ENCODE peak calls at places on chromosome 21, in six cellular contexts. One of them, this sample, is unnamed.

GRCh38 chr21:27268290-27268689 is 301.4 kb upstream of the ADAMTS5 start:
- DNase-seq in HL-60: no peak
- DNase-seq in PC-3: no peak
- DNase-seq in H7: no peak
- DNase-seq in GM12891: no peak
- DNase-seq in NCI-H1694 treated with DMSO at 0.1 percent for 48 hours: no peak
- DNase-seq in this sample: no peak

GRCh38 chr21:15208787-15209186 is 144.0 kb upstream of the NRIP1 start:
- DNase-seq in HL-60: no peak
- DNase-seq in PC-3: peak; percentile 34
- DNase-seq in H7: no peak
- DNase-seq in GM12891: no peak
- DNase-seq in NCI-H1694 treated with DMSO at 0.1 percent for 48 hours: no peak
- DNase-seq in this sample: peak; percentile 53

GRCh38 chr21:31752967-31753366 is 21.0 kb upstream of the SCAF4 start:
- DNase-seq in HL-60: no peak
- DNase-seq in PC-3: no peak
- DNase-seq in H7: no peak
- DNase-seq in GM12891: no peak
- DNase-seq in NCI-H1694 treated with DMSO at 0.1 percent for 48 hours: no peak
- DNase-seq in this sample: no peak

GRCh38 chr21:42855143-42855936 is 24.0 kb downstream of the WDR4 start:
- DNase-seq in HL-60: no peak
- DNase-seq in PC-3: no peak
- DNase-seq in H7: peak; percentile 30
- DNase-seq in GM12891: no peak
- DNase-seq in NCI-H1694 treated with DMSO at 0.1 percent for 48 hours: no peak
- DNase-seq in this sample: no peak

GRCh38 chr21:41614456-41615010 is 106.6 kb upstream of the TMPRSS2 start:
- DNase-seq in HL-60: no peak
- DNase-seq in PC-3: no peak
- DNase-seq in H7: no peak
- DNase-seq in GM12891: no peak
- DNase-seq in NCI-H1694 treated with DMSO at 0.1 percent for 48 hours: no peak
- DNase-seq in this sample: no peak

GRCh38 chr21:41751621-41752020 is 15.2 kb downstream of the RIPK4 start:
- DNase-seq in HL-60: no peak
- DNase-seq in PC-3: peak; percentile 41
- DNase-seq in H7: peak; percentile 55
- DNase-seq in GM12891: no peak
- DNase-seq in NCI-H1694 treated with DMSO at 0.1 percent for 48 hours: no peak
- DNase-seq in this sample: peak; percentile 81

GRCh38 chr21:44892536-44893277 is 19.2 kb upstream of the PTTG1IP start:
- DNase-seq in HL-60: peak; percentile 74
- DNase-seq in PC-3: peak; percentile 70
- DNase-seq in H7: peak; percentile 92
- DNase-seq in GM12891: peak; percentile 84
- DNase-seq in NCI-H1694 treated with DMSO at 0.1 percent for 48 hours: peak; percentile 48
- DNase-seq in this sample: no peak

GRCh38 chr21:45513003-45513706 is 29.1 kb downstream of the SLC19A1 start:
- DNase-seq in HL-60: no peak
- DNase-seq in PC-3: peak; percentile 94
- DNase-seq in H7: no peak
- DNase-seq in GM12891: no peak
- DNase-seq in NCI-H1694 treated with DMSO at 0.1 percent for 48 hours: no peak
- DNase-seq in this sample: no peak

GRCh38 chr21:34983680-34984086 is 65.4 kb downstream of the RUNX1 start:
- DNase-seq in HL-60: peak; percentile 32
- DNase-seq in PC-3: peak; percentile 65
- DNase-seq in H7: no peak
- DNase-seq in GM12891: no peak
- DNase-seq in NCI-H1694 treated with DMSO at 0.1 percent for 48 hours: no peak
- DNase-seq in this sample: no peak

GRCh38 chr21:37737497-37737896 is 178.8 kb downstream of the KCNJ6 start:
- DNase-seq in HL-60: no peak
- DNase-seq in PC-3: no peak
- DNase-seq in H7: no peak
- DNase-seq in GM12891: no peak
- DNase-seq in NCI-H1694 treated with DMSO at 0.1 percent for 48 hours: no peak
- DNase-seq in this sample: no peak

GRCh38 chr21:39048064-39048463 is 135.2 kb downstream of the PSMG1 start:
- DNase-seq in HL-60: no peak
- DNase-seq in PC-3: peak; percentile 81
- DNase-seq in H7: peak; percentile 86
- DNase-seq in GM12891: no peak
- DNase-seq in NCI-H1694 treated with DMSO at 0.1 percent for 48 hours: no peak
- DNase-seq in this sample: peak; percentile 99

GRCh38 chr21:37087188-37087587 is 14.1 kb downstream of the TTC3 start:
- DNase-seq in HL-60: no peak
- DNase-seq in PC-3: peak; percentile 78
- DNase-seq in H7: no peak
- DNase-seq in GM12891: no peak
- DNase-seq in NCI-H1694 treated with DMSO at 0.1 percent for 48 hours: no peak
- DNase-seq in this sample: peak; percentile 58

GRCh38 chr21:17590443-17590842 is 22.3 kb downstream of the BTG3 start:
- DNase-seq in HL-60: no peak
- DNase-seq in PC-3: no peak
- DNase-seq in H7: no peak
- DNase-seq in GM12891: no peak
- DNase-seq in NCI-H1694 treated with DMSO at 0.1 percent for 48 hours: no peak
- DNase-seq in this sample: no peak

GRCh38 chr21:42365770-42366169 is 565 bp downstream of the TFF1 start:
- DNase-seq in HL-60: no peak
- DNase-seq in PC-3: no peak
- DNase-seq in H7: no peak
- DNase-seq in GM12891: no peak
- DNase-seq in NCI-H1694 treated with DMSO at 0.1 percent for 48 hours: no peak
- DNase-seq in this sample: no peak

GRCh38 chr21:33231526-33231925 is 1.8 kb downstream of the IFNAR2 start:
- DNase-seq in HL-60: no peak
- DNase-seq in PC-3: no peak
- DNase-seq in H7: no peak
- DNase-seq in GM12891: no peak
- DNase-seq in NCI-H1694 treated with DMSO at 0.1 percent for 48 hours: no peak
- DNase-seq in this sample: no peak

GRCh38 chr21:14614287-14614686 is 68.2 kb upstream of the SAMSN1 start:
- DNase-seq in HL-60: no peak
- DNase-seq in PC-3: no peak
- DNase-seq in H7: no peak
- DNase-seq in GM12891: no peak
- DNase-seq in NCI-H1694 treated with DMSO at 0.1 percent for 48 hours: no peak
- DNase-seq in this sample: no peak

GRCh38 chr21:41927727-41928409 is 25.9 kb downstream of the C2CD2 start:
- DNase-seq in HL-60: peak; percentile 81
- DNase-seq in PC-3: no peak
- DNase-seq in H7: peak; percentile 30
- DNase-seq in GM12891: no peak
- DNase-seq in NCI-H1694 treated with DMSO at 0.1 percent for 48 hours: no peak
- DNase-seq in this sample: no peak

GRCh38 chr21:44497641-44498243 is 42.3 kb downstream of the KRTAP10-1 start:
- DNase-seq in HL-60: no peak
- DNase-seq in PC-3: no peak
- DNase-seq in H7: peak; percentile 63
- DNase-seq in GM12891: no peak
- DNase-seq in NCI-H1694 treated with DMSO at 0.1 percent for 48 hours: no peak
- DNase-seq in this sample: no peak

GRCh38 chr21:14569868-14570267 is 23.8 kb upstream of the SAMSN1 start:
- DNase-seq in HL-60: no peak
- DNase-seq in PC-3: no peak
- DNase-seq in H7: no peak
- DNase-seq in GM12891: no peak
- DNase-seq in NCI-H1694 treated with DMSO at 0.1 percent for 48 hours: no peak
- DNase-seq in this sample: no peak

GRCh38 chr21:14736162-14736561 is 190.0 kb upstream of the SAMSN1 start:
- DNase-seq in HL-60: no peak
- DNase-seq in PC-3: no peak
- DNase-seq in H7: no peak
- DNase-seq in GM12891: no peak
- DNase-seq in NCI-H1694 treated with DMSO at 0.1 percent for 48 hours: no peak
- DNase-seq in this sample: no peak

GRCh38 chr21:35046223-35046690 is 2.8 kb downstream of the RUNX1 start:
- DNase-seq in HL-60: no peak
- DNase-seq in PC-3: no peak
- DNase-seq in H7: no peak
- DNase-seq in GM12891: no peak
- DNase-seq in NCI-H1694 treated with DMSO at 0.1 percent for 48 hours: no peak
- DNase-seq in this sample: no peak

GRCh38 chr21:14773777-14774345 is 227.7 kb upstream of the SAMSN1 start:
- DNase-seq in HL-60: peak; percentile 63
- DNase-seq in PC-3: peak; percentile 77
- DNase-seq in H7: peak; percentile 50
- DNase-seq in GM12891: no peak
- DNase-seq in NCI-H1694 treated with DMSO at 0.1 percent for 48 hours: peak; percentile 20
- DNase-seq in this sample: no peak

GRCh38 chr21:39000496-39000895 is 182.8 kb downstream of the PSMG1 start:
- DNase-seq in HL-60: no peak
- DNase-seq in PC-3: peak; percentile 85
- DNase-seq in H7: peak; percentile 12
- DNase-seq in GM12891: no peak
- DNase-seq in NCI-H1694 treated with DMSO at 0.1 percent for 48 hours: no peak
- DNase-seq in this sample: no peak

GRCh38 chr21:42509239-42509638 is 4.4 kb upstream of the SLC37A1 start:
- DNase-seq in HL-60: no peak
- DNase-seq in PC-3: peak; percentile 35
- DNase-seq in H7: no peak
- DNase-seq in GM12891: no peak
- DNase-seq in NCI-H1694 treated with DMSO at 0.1 percent for 48 hours: no peak
- DNase-seq in this sample: no peak

GRCh38 chr21:35083246-35083645 is 34.1 kb upstream of the RUNX1 start:
- DNase-seq in HL-60: no peak
- DNase-seq in PC-3: no peak
- DNase-seq in H7: no peak
- DNase-seq in GM12891: no peak
- DNase-seq in NCI-H1694 treated with DMSO at 0.1 percent for 48 hours: no peak
- DNase-seq in this sample: no peak

GRCh38 chr21:16522512-16522911 is 792.7 kb downstream of the USP25 start:
- DNase-seq in HL-60: no peak
- DNase-seq in PC-3: no peak
- DNase-seq in H7: no peak
- DNase-seq in GM12891: no peak
- DNase-seq in NCI-H1694 treated with DMSO at 0.1 percent for 48 hours: no peak
- DNase-seq in this sample: peak; percentile 52

This sample was measured in foreskin keratinocyte.